ENCODE peak calls at places on chromosomes 16 and 17, in seven cellular contexts. Q is uterus; J is stimulated activated naive CD4-positive, alpha-beta T cell; H is stimulated activated effector memory CD8-positive, alpha-beta T cell treated with anti-CD3 and anti-CD28 coated beads, Interleukin-12 subunit alpha, Interleukin-12 subunit beta, amount 100 ng/mL, for 72 hours; Y is T-helper 17 cell; F is sciatic nerve; R is activated CD4-positive, alpha-beta T cell treated with anti-CD3 and anti-CD28 coated beads, Interleukin-2, amount 50 U/mL, for 1 hour. N is an unnamed sample.

GRCh38 chr17:11608396-11608795 is 10.1 kb downstream of the DNAH9 start:
- DNase-seq in Q (peak; percentile 75), J (no peak), H (no peak), Y (no peak), F (peak; percentile 60), R (no peak), N (no peak)

GRCh38 chr17:75152971-75153853 is 1.1 kb downstream of the JPT1 start:
- DNase-seq in Q (no peak), J (no peak), H (no peak), Y (no peak), F (peak; percentile 60), R (peak; percentile 7), N (no peak)

GRCh38 chr16:22321340-22322001 is 24.3 kb downstream of the POLR3E start:
- DNase-seq in Q (peak; percentile 58), J (peak; percentile 55), H (peak; percentile 46), Y (peak; percentile 60), F (peak; percentile 80), R (peak; percentile 74), N (peak; percentile 62)

GRCh38 chr17:74599531-74599939 is 7.5 kb upstream of the CD300LD start:
- DNase-seq in Q (no peak), J (no peak), H (no peak), Y (no peak), F (no peak), R (no peak), N (no peak)

GRCh38 chr17:55451203-55451641 is 29.6 kb upstream of the MMD start:
- DNase-seq in Q (no peak), J (no peak), H (no peak), Y (no peak), F (no peak), R (no peak), N (no peak)

GRCh38 chr17:320139-320538 is 32.5 kb downstream of the RPH3AL start:
- DNase-seq in Q (no peak), J (no peak), H (no peak), Y (no peak), F (peak; percentile 42), R (no peak), N (no peak)

GRCh38 chr16:70152578-70153302 is 20.8 kb upstream of the CLEC18C start:
- DNase-seq in Q (no peak), J (no peak), H (no peak), Y (no peak), F (peak; percentile 36), R (no peak), N (no peak)

GRCh38 chr16:180101-180920 is at the start of gene HBQ1:
- DNase-seq in Q (no peak), J (no peak), H (peak; percentile 35), Y (peak; percentile 26), F (no peak), R (peak; percentile 30), N (no peak)

GRCh38 chr17:48555616-48556533 is 11.0 kb upstream of the HOXB2 start:
- DNase-seq in Q (no peak), J (no peak), H (no peak), Y (no peak), F (no peak), R (no peak), N (no peak)

N was measured in activated T-helper 2 cell treated with anti-CD3 and anti-CD28 coated beads, Interferon-gamma antibody, Interleukin-2, Interleukin-4, amounts not matched to agents 10 μg/mL and 5 μg/mL and 100 μg/mL, durations not matched to agents 14 hours and 24 hours and 36 hours.